ENCODE peak calls at places on chromosome 13, in seven cellular contexts. Z is GOT3, U is naive B cell, J is thoracic aorta, E is C1 segment of cervical spinal cord, X is Calu3, Y is osteocyte. D is an unnamed sample.

GRCh38 chr13:109787135-109787954 is 962 bp upstream of the IRS2 start:
- DNase-seq in J (no peak), Y (no peak), Z (no peak), X (no peak), U (no peak), E (no peak), D (peak; percentile 48)

GRCh38 chr13:82962422-82962821 is 919.9 kb downstream of the SLITRK1 start:
- DNase-seq in E (no peak), Z (no peak), X (no peak), J (no peak), Y (no peak), U (no peak), D (peak; percentile 6)

GRCh38 chr13:113655358-113656014 is 2.5 kb downstream of the ATP4B start:
- DNase-seq in Z (no peak), X (no peak), J (no peak), U (no peak), Y (no peak), E (no peak), D (no peak)

GRCh38 chr13:94073006-94073744 is 406.3 kb downstream of the DCT start:
- DNase-seq in Z (no peak), X (no peak), E (no peak), J (no peak), Y (no peak), U (no peak), D (peak; percentile 96)

GRCh38 chr13:73288596-73288995 is 229.8 kb downstream of the KLF5 start:
- DNase-seq in J (no peak), E (no peak), U (no peak), X (no peak), Y (no peak), Z (no peak), D (no peak)

GRCh38 chr13:46158983-46159382 is 23.0 kb downstream of the LCP1 start:
- DNase-seq in U (no peak), Z (no peak), E (no peak), J (no peak), Y (no peak), X (no peak), D (no peak)

GRCh38 chr13:113552786-113553540 is 31.6 kb upstream of the TFDP1 start:
- DNase-seq in J (no peak), X (no peak), E (no peak), U (no peak), Y (peak; percentile 40), Z (no peak), D (no peak)

GRCh38 chr13:93409001-93409400 is 182.4 kb downstream of the GPC6 start:
- DNase-seq in Y (no peak), J (no peak), Z (no peak), X (no peak), E (no peak), U (no peak), D (peak; percentile 47)

GRCh38 chr13:113842336-113843062 is 21.4 kb downstream of the GAS6 start:
- DNase-seq in J (no peak), Z (no peak), X (no peak), U (no peak), E (no peak), Y (no peak), D (no peak)

GRCh38 chr13:44752184-44752583 is 176.1 kb upstream of the TSC22D1 start:
- DNase-seq in J (no peak), E (no peak), Z (no peak), U (no peak), Y (no peak), X (no peak), D (no peak)

GRCh38 chr13:112891477-112892401 is 77.3 kb upstream of the MCF2L start:
- DNase-seq in J (no peak), U (no peak), Y (no peak), X (no peak), E (no peak), Z (no peak), D (no peak)

GRCh38 chr13:91045351-91046034 is 302.0 kb upstream of the MIR17HG start:
- DNase-seq in X (no peak), J (no peak), Y (no peak), E (no peak), U (no peak), Z (no peak), D (peak; percentile 9)

GRCh38 chr13:48862572-48862971 is 113.1 kb upstream of the FNDC3A start:
- DNase-seq in X (no peak), Z (no peak), J (no peak), Y (no peak), E (no peak), U (no peak), D (peak; percentile 39)

GRCh38 chr13:42007844-42008243 is 40.6 kb upstream of the DGKH start:
- DNase-seq in J (no peak), X (no peak), U (no peak), Y (no peak), Z (no peak), E (no peak), D (peak; percentile 33)

GRCh38 chr13:66958611-66959010 is 271.5 kb downstream of the PCDH9 start:
- DNase-seq in E (no peak), Y (no peak), U (no peak), J (no peak), X (no peak), Z (no peak), D (no peak)

GRCh38 chr13:24356270-24356669 is 46.9 kb downstream of the C1QTNF9 start:
- DNase-seq in Z (no peak), U (no peak), Y (no peak), E (no peak), J (no peak), X (no peak), D (no peak)

GRCh38 chr13:112596220-112596619 is 8.3 kb upstream of the TUBGCP3 start:
- DNase-seq in Y (no peak), X (no peak), E (no peak), J (no peak), Z (no peak), U (no peak), D (no peak)

GRCh38 chr13:27975579-27976361 is 6.7 kb upstream of the CDX2 start:
- DNase-seq in E (no peak), Y (peak; percentile 75), X (no peak), Z (no peak), J (no peak), U (no peak), D (no peak)

GRCh38 chr13:113143466-113144254 is 14.8 kb upstream of the PROZ start:
- DNase-seq in U (no peak), Z (no peak), E (no peak), X (no peak), J (no peak), Y (no peak), D (no peak)

GRCh38 chr13:74158028-74158427 is 23.8 kb upstream of the KLF12 start:
- DNase-seq in X (no peak), U (no peak), E (no peak), Z (no peak), J (no peak), Y (no peak), D (peak; percentile 39)

GRCh38 chr13:95540848-95541247 is 11.7 kb upstream of the CLDN10 start:
- DNase-seq in X (no peak), U (no peak), J (no peak), Z (no peak), E (peak; percentile 9), Y (no peak), D (no peak)

GRCh38 chr13:51286135-51287002 is 53.1 kb upstream of the SERPINE3 start:
- DNase-seq in X (peak; percentile 72), Z (no peak), J (peak; percentile 15), U (peak; percentile 53), E (peak; percentile 70), Y (peak; percentile 91), D (peak; percentile 40)

D was measured in fibroblast of lung.